ENCODE peak calls at places on chromosome X, in nine cellular contexts. G is NCI-H69; M is stimulated activated CD4-positive, alpha-beta T cell treated with anti-CD3 and anti-CD28 coated beads, Interleukin-12 subunit alpha, Interleukin-12 subunit beta, amount 100 ng/mL, for 4 hours; E is endothelial cell; H is tibial artery; R is memory B cell; U is IMR-90; V is NCI-H2029; S is OCI-LY7. A is an unnamed sample.

GRCh38 chrX:10900585-10901289 is 210.4 kb upstream of the HCCS start:
- DNase-seq in G (no peak), M (no peak), E (no peak), H (no peak), R (no peak), U (peak), V (no peak), S (no peak), A (peak)

GRCh38 chrX:28273751-28274150 is 292.5 kb upstream of the DCAF8L1 start:
- DNase-seq in G (no peak), M (no peak), E (no peak), H (no peak), R (no peak), U (no peak), V (no peak), S (no peak), A (no peak)

GRCh38 chrX:48451708-48452107 is 18.4 kb downstream of the SLC38A5 start:
- DNase-seq in G (no peak), M (no peak), E (no peak), H (no peak), R (no peak), U (no peak), V (no peak), S (no peak), A (no peak)

GRCh38 chrX:94265323-94265722 is 591.3 kb downstream of the FAM133A start:
- DNase-seq in G (no peak), M (no peak), E (no peak), H (no peak), R (no peak), U (no peak), V (no peak), S (no peak), A (no peak)

GRCh38 chrX:95071621-95072020 is 1397.6 kb downstream of the FAM133A start:
- DNase-seq in G (no peak), M (no peak), E (no peak), H (no peak), R (no peak), U (peak), V (no peak), S (no peak), A (no peak)

GRCh38 chrX:54492340-54492739 is 3.7 kb downstream of the FGD1 start:
- DNase-seq in G (no peak), M (no peak), E (no peak), H (peak), R (no peak), U (peak), V (no peak), S (no peak), A (no peak)

GRCh38 chrX:68462653-68463052 is 29.4 kb upstream of the OPHN1 start:
- DNase-seq in G (peak), M (no peak), E (peak), H (no peak), R (peak), U (peak), V (no peak), S (peak), A (peak)

GRCh38 chrX:53483838-53484420 is 49.8 kb upstream of the HSD17B10 start:
- DNase-seq in G (no peak), M (no peak), E (no peak), H (no peak), R (no peak), U (peak), V (no peak), S (no peak), A (no peak)

GRCh38 chrX:1323315-1323714 is 13.3 kb upstream of the IL3RA start:
- DNase-seq in G (peak), M (peak), E (peak), H (no peak), R (peak), U (no peak), V (no peak), S (peak), A (peak)

GRCh38 chrX:132837126-132837525 is 121.3 kb downstream of the HS6ST2 start:
- DNase-seq in G (no peak), M (no peak), E (no peak), H (no peak), R (no peak), U (no peak), V (no peak), S (no peak), A (peak)

GRCh38 chrX:150587585-150588503 is 19.4 kb downstream of the MTM1 start:
- DNase-seq in G (peak), M (peak), E (peak), H (peak), R (peak), U (no peak), V (no peak), S (peak), A (peak)

GRCh38 chrX:143854006-143854405 is 29.9 kb upstream of the UBE2NL start:
- DNase-seq in G (no peak), M (no peak), E (no peak), H (no peak), R (no peak), U (peak), V (no peak), S (no peak), A (peak)

GRCh38 chrX:109714340-109714958 is 18.6 kb downstream of the ACSL4 start:
- DNase-seq in G (no peak), M (no peak), E (no peak), H (no peak), R (no peak), U (peak), V (no peak), S (no peak), A (no peak)

GRCh38 chrX:111411591-111412371 is at the start of gene DCX:
- DNase-seq in G (peak), M (no peak), E (no peak), H (no peak), R (no peak), U (no peak), V (no peak), S (no peak), A (no peak)

GRCh38 chrX:103573205-103573604 is 12.1 kb upstream of the TCEAL4 start:
- DNase-seq in G (peak), M (no peak), E (no peak), H (no peak), R (no peak), U (no peak), V (no peak), S (no peak), A (no peak)

GRCh38 chrX:100070334-100070849 is 339.7 kb downstream of the PCDH19 start:
- DNase-seq in G (no peak), M (no peak), E (no peak), H (no peak), R (no peak), U (no peak), V (no peak), S (no peak), A (no peak)

GRCh38 chrX:139762400-139763183 is 54.6 kb upstream of the MCF2 start:
- DNase-seq in G (no peak), M (no peak), E (no peak), H (peak), R (no peak), U (peak), V (no peak), S (no peak), A (no peak)

GRCh38 chrX:154373340-154374306 is 811 bp downstream of the FLNA start:
- DNase-seq in G (peak), M (no peak), E (peak), H (peak), R (no peak), U (peak), V (peak), S (no peak), A (peak)

GRCh38 chrX:134933248-134933647 is 57.5 kb upstream of the SMIM10 start:
- DNase-seq in G (peak), M (no peak), E (no peak), H (no peak), R (no peak), U (no peak), V (no peak), S (no peak), A (no peak)

GRCh38 chrX:16212436-16212835 is 45.2 kb downstream of the MAGEB17 start:
- DNase-seq in G (no peak), M (no peak), E (peak), H (no peak), R (no peak), U (peak), V (no peak), S (peak), A (peak)

GRCh38 chrX:153903991-153904957 is at the start of gene AVPR2:
- DNase-seq in G (no peak), M (no peak), E (no peak), H (no peak), R (no peak), U (no peak), V (no peak), S (peak), A (no peak)

GRCh38 chrX:153909024-153909979 is 4.8 kb downstream of the AVPR2 start:
- DNase-seq in G (peak), M (no peak), E (no peak), H (no peak), R (no peak), U (no peak), V (no peak), S (no peak), A (peak)

A was measured in HT-29.